ENCODE peak calls at places on chromosomes 5 and 9, in five cellular contexts. Z, M, E, H and Y are unnamed samples.
A peak's percentile ranks its signal among the peaks of the same experiment; 100 is the strongest.

GRCh38 chr9:121840838-121841760 is 189.7 kb downstream of the DAB2IP start:
- DNase-seq in Z (no peak), M (no peak), E (no peak), H (no peak), Y (no peak)

GRCh38 chr5:177429248-177430045 is 3.0 kb downstream of the GRK6 start:
- DNase-seq in Z (no peak), M (no peak), E (no peak), H (no peak), Y (no peak)

GRCh38 chr5:137316346-137316736 is 182.8 kb downstream of the SPOCK1 start:
- DNase-seq in Z (peak; percentile 23), M (peak; percentile 9), E (no peak), H (no peak), Y (no peak)

GRCh38 chr9:91816356-91816755 is 133.7 kb downstream of the ROR2 start:
- DNase-seq in Z (no peak), M (no peak), E (no peak), H (no peak), Y (no peak)

GRCh38 chr5:76617675-76618074 is 5.5 kb downstream of the F2RL2 start:
- DNase-seq in Z (peak; percentile 77), M (peak; percentile 37), E (no peak), H (no peak), Y (no peak)

GRCh38 chr5:86917117-86917579 is 299.4 kb downstream of the COX7C start:
- DNase-seq in Z (peak; percentile 52), M (peak; percentile 56), E (peak; percentile 54), H (no peak), Y (no peak)

GRCh38 chr5:137217599-137218200 is 281.4 kb downstream of the SPOCK1 start:
- DNase-seq in Z (peak; percentile 23), M (peak; percentile 72), E (no peak), H (no peak), Y (no peak)

GRCh38 chr5:135208555-135209494 is 174.8 kb upstream of the PITX1 start:
- DNase-seq in Z (peak; percentile 98), M (peak; percentile 89), E (peak; percentile 39), H (peak; percentile 14), Y (no peak)

GRCh38 chr5:98770158-98770910 is 3.1 kb upstream of the RGMB start:
- DNase-seq in Z (peak; percentile 80), M (peak; percentile 50), E (peak; percentile 41), H (no peak), Y (no peak)

GRCh38 chr9:120926397-120926928 is at the start of gene TRAF1:
- DNase-seq in Z (no peak), M (no peak), E (no peak), H (no peak), Y (no peak)

GRCh38 chr9:37236822-37237221 is 116.4 kb downstream of the ZCCHC7 start:
- DNase-seq in Z (no peak), M (no peak), E (no peak), H (no peak), Y (peak; percentile 15)

GRCh38 chr9:134234001-134234660 is 69.8 kb upstream of the RNU6ATAC start:
- DNase-seq in Z (no peak), M (peak; percentile 24), E (no peak), H (no peak), Y (no peak)

GRCh38 chr5:147483961-147484707 is 25.7 kb downstream of the DPYSL3 start:
- DNase-seq in Z (peak; percentile 98), M (peak; percentile 53), E (peak; percentile 76), H (no peak), Y (no peak)

GRCh38 chr9:28064241-28064640 is 491.0 kb upstream of the C9orf72 start:
- DNase-seq in Z (no peak), M (no peak), E (no peak), H (no peak), Y (no peak)

GRCh38 chr5:40557486-40557885 is 122.2 kb upstream of the PTGER4 start:
- DNase-seq in Z (peak; percentile 32), M (no peak), E (no peak), H (no peak), Y (no peak)

GRCh38 chr5:138461343-138462125 is 3.7 kb upstream of the EGR1 start:
- DNase-seq in Z (peak; percentile 62), M (peak; percentile 89), E (no peak), H (no peak), Y (no peak)

GRCh38 chr9:86097510-86098224 is 1.7 kb downstream of the GOLM1 start:
- DNase-seq in Z (peak; percentile 15), M (no peak), E (no peak), H (no peak), Y (no peak)

GRCh38 chr5:87243161-87243877 is 24.4 kb upstream of the RASA1 start:
- DNase-seq in Z (peak; percentile 73), M (peak; percentile 76), E (no peak), H (no peak), Y (no peak)

GRCh38 chr9:129570450-129571297 is 50.2 kb downstream of the C9orf50 start:
- DNase-seq in Z (peak; percentile 87), M (peak; percentile 80), E (peak; percentile 84), H (peak; percentile 74), Y (no peak)

GRCh38 chr5:141402553-141403328 is at the start of gene PCDHGA9:
- DNase-seq in Z (peak; percentile 42), M (peak; percentile 51), E (peak; percentile 25), H (no peak), Y (no peak)

GRCh38 chr9:106019702-106020101 is 325.4 kb downstream of the TMEM38B start:
- DNase-seq in Z (no peak), M (no peak), E (no peak), H (no peak), Y (no peak)

GRCh38 chr5:181114284-181114843 is 16.6 kb downstream of the OR2V1 start:
- DNase-seq in Z (no peak), M (no peak), E (no peak), H (no peak), Y (no peak)

GRCh38 chr5:181119105-181119504 is 11.9 kb downstream of the OR2V1 start:
- DNase-seq in Z (no peak), M (no peak), E (no peak), H (no peak), Y (no peak)

GRCh38 chr5:181111010-181111409 is 20.0 kb downstream of the OR2V1 start:
- DNase-seq in Z (no peak), M (no peak), E (no peak), H (no peak), Y (no peak)

GRCh38 chr5:181118369-181118768 is 12.6 kb downstream of the OR2V1 start:
- DNase-seq in Z (no peak), M (no peak), E (no peak), H (no peak), Y (no peak)

DNA sequence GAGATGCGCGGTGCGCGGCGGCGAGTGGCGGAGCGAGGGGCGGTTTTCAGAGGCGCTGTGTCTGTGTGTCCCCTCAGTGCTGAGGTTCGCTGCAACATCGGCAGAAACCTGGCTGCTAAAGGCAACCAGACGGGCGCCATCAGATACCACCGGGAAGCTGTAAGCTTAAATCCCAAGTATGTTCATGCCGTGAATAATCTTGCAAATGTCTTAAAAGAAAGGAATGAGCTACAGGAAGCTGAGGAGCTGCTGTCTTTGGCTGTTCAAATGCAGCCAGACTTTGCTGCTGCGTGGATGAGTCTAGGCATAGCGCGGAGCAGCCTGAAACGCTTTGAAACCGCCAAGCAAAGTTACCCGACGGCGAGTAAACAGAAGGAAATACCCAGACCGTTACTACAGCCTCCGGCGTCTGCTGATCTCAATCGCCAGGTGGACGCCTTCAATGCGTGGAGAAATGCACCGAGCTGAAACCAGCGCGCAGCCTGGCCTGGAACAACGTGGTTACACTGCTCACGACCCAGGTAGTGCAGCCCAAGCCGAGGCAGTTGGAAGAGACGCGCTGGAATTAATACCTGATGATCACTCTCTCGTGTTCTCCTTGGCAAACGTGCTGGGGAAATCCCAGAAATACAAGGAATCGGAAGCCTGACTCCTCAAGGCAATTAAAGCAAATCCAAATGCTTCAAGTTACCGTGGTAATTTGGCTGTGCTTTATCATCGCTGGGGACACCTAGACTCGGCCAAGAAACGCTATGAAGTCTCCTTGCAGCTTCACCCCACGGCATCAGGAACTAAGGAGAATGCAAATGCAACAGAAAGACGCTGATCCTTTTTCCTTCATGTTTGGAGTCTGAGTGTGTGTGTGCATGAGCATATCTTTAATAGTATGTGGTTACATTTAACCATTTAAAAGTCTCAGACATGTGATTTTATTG is 15.9 kb downstream of the OR2V1 start:
- DNase-seq in Z (peak; percentile 6), M (peak; percentile 58), E (no peak), H (no peak), Y (no peak)
- H3K4me3 ChIP-seq in Z (peak overlapping the region; percentile 7), M (peak overlapping the region; percentile 6), E (no peak overlapping the region), H (no peak overlapping the region), Y (no peak overlapping the region)

GRCh38 chr5:2207966-2208544 is 325.3 kb upstream of the IRX4 start:
- DNase-seq in Z (no peak), M (no peak), E (no peak), H (no peak), Y (no peak)
- TF ChIP-seq CTCF in Z (no peak), M (no peak), E (no peak), H (peak; percentile 52), Y (no peak)

DNA sequence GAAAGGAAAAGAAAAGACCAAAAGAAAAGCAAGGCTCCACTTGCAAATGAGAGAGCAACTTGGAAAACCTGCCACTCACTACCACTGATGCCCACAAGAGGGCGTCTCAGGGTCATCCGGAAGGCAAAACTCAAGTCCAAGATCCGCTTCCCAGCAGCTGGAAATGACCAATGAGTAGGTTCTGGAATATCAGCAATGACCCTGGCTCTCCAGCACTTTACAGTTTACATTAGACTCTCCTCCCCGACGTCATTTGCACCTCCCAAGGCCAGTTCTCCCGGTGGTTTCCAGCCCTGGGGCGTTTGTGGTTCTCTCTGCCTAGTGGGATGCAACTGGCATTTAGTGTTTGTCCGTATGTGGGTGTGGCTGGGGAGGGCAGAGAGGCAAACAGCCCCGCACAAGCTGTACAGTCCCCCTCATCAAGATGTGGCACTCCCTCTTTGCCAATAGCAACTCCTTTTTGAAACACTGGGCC is 193.8 kb upstream of the ZNF618 start:
- DNase-seq in Z (peak; percentile 83), M (peak; percentile 76), E (peak; percentile 61), H (peak; percentile 75), Y (peak; percentile 26)
- H3K4me3 ChIP-seq in Z (no peak overlapping the region), M (no peak overlapping the region), E (no peak overlapping the region), H (no peak overlapping the region), Y (no peak overlapping the region)

GRCh38 chr5:121630402-121630801 is 221.3 kb upstream of the FTMT start:
- DNase-seq in Z (peak; percentile 1), M (peak; percentile 48), E (peak; percentile 3), H (no peak), Y (no peak)
- TF ChIP-seq CTCF in Z (peak; percentile 26), M (peak; percentile 62), E (peak; percentile 33), H (peak; percentile 51), Y (no peak)

GRCh38 chr5:145178667-145179523 is 656.2 kb downstream of the PRELID2 start:
- DNase-seq in Z (no peak), M (peak; percentile 9), E (no peak), H (no peak), Y (no peak)
- H3K4me3 ChIP-seq in Z (no peak overlapping the region), M (no peak overlapping the region), E (no peak overlapping the region), H (no peak overlapping the region), Y (no peak overlapping the region)

GRCh38 chr5:85049020-85049419 is 664.3 kb upstream of the EDIL3 start:
- DNase-seq in Z (peak; percentile 71), M (peak; percentile 64), E (peak; percentile 51), H (no peak), Y (no peak)
- TF ChIP-seq CTCF in Z (peak; percentile 51), M (peak; percentile 57), E (peak; percentile 52), H (peak; percentile 31), Y (no peak)